ENCODE peak calls at places on chromosomes 2 and 18, in seven cellular contexts. U is keratinocyte, M is GM23248, Z is heart right ventricle, I is RWPE1, K is tibial nerve, Q is ovary. J is an unnamed sample.

GRCh38 chr18:34223893-34224422 is 755 bp downstream of the NOL4 start:
- DNase-seq in Q (no peak), U (no peak), I (no peak), K (no peak), M (peak), Z (no peak), J (no peak)

GRCh38 chr18:62282188-62282629 is 42.9 kb upstream of the TNFRSF11A start:
- DNase-seq in I (peak), Z (no peak), U (peak), M (peak), K (no peak), Q (no peak), J (no peak)

GRCh38 chr18:79982736-79983135 is 5.6 kb downstream of the TXNL4A start:
- DNase-seq in K (no peak), Q (no peak), Z (no peak), M (peak), I (no peak), U (no peak), J (no peak)

GRCh38 chr2:167487728-167488127 is 599.4 kb downstream of the XIRP2 start:
- DNase-seq in Z (no peak), Q (no peak), I (no peak), K (no peak), U (no peak), M (no peak), J (no peak)

GRCh38 chr2:60633615-60634014 is 80.2 kb upstream of the BCL11A start:
- DNase-seq in K (no peak), Q (no peak), M (no peak), U (no peak), Z (no peak), I (no peak), J (no peak)

GRCh38 chr2:185316383-185316782 is 422.2 kb upstream of the FSIP2 start:
- DNase-seq in Z (no peak), M (no peak), Q (no peak), K (no peak), U (no peak), I (no peak), J (no peak)

GRCh38 chr18:45926691-45927090 is 40.4 kb downstream of the EPG5 start:
- DNase-seq in M (no peak), K (no peak), U (no peak), Z (no peak), I (no peak), Q (no peak), J (no peak)

GRCh38 chr18:12811191-12811950 is 72.7 kb downstream of the PTPN2 start:
- DNase-seq in M (peak), I (peak), K (no peak), U (peak), Z (no peak), Q (no peak), J (peak)

GRCh38 chr2:17894005-17894404 is 15.5 kb downstream of the KCNS3 start:
- DNase-seq in M (no peak), U (no peak), K (no peak), Q (no peak), Z (no peak), I (no peak), J (no peak)

GRCh38 chr18:7696846-7697245 is 129.7 kb downstream of the PTPRM start:
- DNase-seq in Q (no peak), K (no peak), I (no peak), M (peak), U (no peak), Z (no peak), J (no peak)

GRCh38 chr2:10901160-10901559 is 10.6 kb upstream of the KCNF1 start:
- DNase-seq in Z (no peak), M (peak), U (peak), Q (no peak), K (no peak), I (peak), J (peak)

GRCh38 chr18:9419956-9420631 is 55.2 kb upstream of the RALBP1 start:
- DNase-seq in Z (no peak), I (no peak), K (no peak), M (peak), Q (no peak), U (no peak), J (no peak)

DNA sequence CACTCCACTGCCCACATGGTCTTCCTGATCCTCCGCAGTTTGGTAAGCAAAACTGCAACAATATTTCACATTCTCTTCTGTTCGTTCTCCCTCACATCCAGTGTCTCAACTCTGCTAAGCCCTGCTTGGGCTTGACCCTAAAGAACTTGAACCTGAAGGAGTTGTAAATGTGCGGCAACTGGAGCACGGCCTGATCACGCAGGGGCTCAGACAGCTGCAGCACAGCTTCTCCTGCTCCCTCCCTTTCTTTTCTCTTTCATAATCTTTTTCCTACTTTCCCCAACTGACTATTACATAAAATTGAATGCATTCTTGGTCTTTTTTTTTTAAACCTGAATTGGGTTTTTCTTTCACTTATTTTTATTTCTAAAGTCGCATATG is 10.2 kb downstream of the CYRIA start:
- DNase-seq in K (no peak), U (no peak), I (no peak), Z (no peak), M (no peak), Q (no peak), J (no peak)
- H3K27ac ChIP-seq in K (no peak), U (no peak), I (no peak), Z (peak), M (no peak), Q (no peak), J (no peak)

DNA sequence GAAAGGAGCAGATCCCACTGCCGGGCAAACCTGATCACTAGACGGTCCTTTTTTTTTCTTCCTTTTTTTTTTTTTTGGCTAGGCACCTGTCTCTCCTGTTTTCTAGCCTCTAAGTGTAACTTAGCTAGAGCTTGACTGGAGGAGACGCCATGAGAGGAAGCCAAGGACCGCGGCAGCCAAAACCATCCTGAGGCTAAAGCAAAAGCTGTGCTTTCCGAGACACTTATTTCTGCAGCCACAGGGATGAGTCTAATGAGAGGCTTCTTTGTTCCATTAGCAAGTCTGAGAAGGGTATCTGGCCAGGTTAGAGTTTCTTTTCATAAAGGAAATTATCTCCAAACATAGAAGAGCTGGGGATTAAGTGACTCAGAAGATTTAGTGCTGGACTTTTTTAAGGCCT is 7.3 kb upstream of the CXCR4 start:
- DNase-seq in Q (no peak), I (no peak), Z (no peak), K (no peak), U (no peak), M (no peak), J (no peak)
- H3K27ac ChIP-seq in Q (no peak), I (no peak), Z (no peak), K (no peak), U (no peak), M (no peak), J (no peak)

DNA sequence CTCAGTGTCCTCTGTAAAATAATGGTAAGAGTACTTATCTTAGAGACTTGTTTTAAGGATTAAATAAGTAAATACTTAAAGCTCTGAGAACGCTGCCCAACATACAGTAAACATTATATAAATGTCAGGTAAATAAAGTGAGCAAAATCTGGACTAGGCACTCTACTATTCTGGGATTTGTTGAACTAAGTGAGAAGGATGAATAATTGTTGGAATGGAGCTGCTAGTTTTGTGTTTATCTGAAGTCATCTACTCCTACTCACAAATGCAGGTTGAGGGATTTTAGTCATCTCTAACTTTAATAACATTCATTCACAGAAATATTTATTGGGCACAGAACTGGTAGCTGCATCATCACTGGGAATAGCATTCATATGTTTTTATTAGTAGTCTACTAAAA is 103.4 kb downstream of the MEIS1 start:
- DNase-seq in M (peak), U (no peak), Q (no peak), Z (no peak), K (no peak), I (no peak), J (no peak)
- H3K27ac ChIP-seq in M (peak), U (no peak), Q (no peak), Z (no peak), K (no peak), I (no peak), J (no peak)

DNA sequence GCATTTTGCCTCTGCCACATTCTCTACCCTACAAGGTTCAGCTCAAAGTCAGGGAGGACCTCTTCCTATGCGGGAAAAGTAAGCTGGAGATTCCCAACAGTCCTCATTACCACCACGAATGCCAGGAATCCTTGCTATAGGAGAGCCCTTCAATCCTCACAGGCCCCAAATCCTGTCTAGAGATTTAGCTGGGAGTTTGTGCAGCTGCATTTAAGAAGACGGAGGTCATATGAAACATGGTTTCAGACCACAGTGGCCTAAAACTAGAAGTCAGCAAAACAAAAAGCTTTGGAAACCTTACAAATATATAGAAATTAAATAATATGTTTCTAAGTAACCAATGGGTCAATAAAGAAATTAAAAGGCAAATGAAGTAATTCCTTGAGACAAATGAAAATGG is 415.3 kb upstream of the SETBP1 start:
- DNase-seq in M (no peak), Q (no peak), U (no peak), Z (no peak), K (no peak), I (no peak), J (no peak)
- H3K27ac ChIP-seq in M (no peak), Q (no peak), U (no peak), Z (no peak), K (no peak), I (no peak), J (no peak)

GRCh38 chr18:36695806-36696205 is 133.0 kb downstream of the TPGS2 start:
- DNase-seq in Z (no peak), K (no peak), M (no peak), I (no peak), U (no peak), Q (no peak), J (no peak)

GRCh38 chr18:36697905-36698304 is 130.9 kb downstream of the TPGS2 start:
- DNase-seq in Z (no peak), M (peak), Q (no peak), U (no peak), I (peak), K (peak), J (peak)

GRCh38 chr18:36702398-36703010 is 126.3 kb downstream of the TPGS2 start:
- DNase-seq in Q (no peak), U (no peak), M (peak), Z (no peak), I (no peak), K (peak), J (no peak)

GRCh38 chr18:36704656-36705055 is 124.1 kb downstream of the TPGS2 start:
- DNase-seq in Q (no peak), Z (no peak), M (no peak), K (no peak), U (no peak), I (no peak), J (no peak)

DNA sequence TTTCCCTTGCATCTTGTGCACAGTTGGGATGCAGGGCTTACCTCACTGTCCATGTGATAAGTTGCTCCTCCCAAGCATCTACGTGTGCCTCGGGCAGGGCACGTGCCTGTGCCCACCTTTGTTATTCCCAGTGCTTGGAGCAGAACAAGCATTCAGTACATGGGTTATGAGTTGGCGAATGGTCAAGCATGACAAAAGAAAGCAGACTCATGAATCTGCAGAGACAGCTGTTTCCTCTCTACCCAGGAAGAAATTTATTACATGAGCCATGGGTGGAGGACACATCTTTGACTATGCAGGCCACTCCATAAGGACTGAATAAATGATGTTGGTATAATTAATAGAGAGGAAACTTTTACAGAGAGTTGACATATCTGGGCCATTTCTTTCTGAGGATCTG is 127.8 kb downstream of the TPGS2 start:
- DNase-seq in M (peak), Q (no peak), U (no peak), K (no peak), I (no peak), Z (no peak), J (no peak)
- H3K27ac ChIP-seq in M (no peak), Q (no peak), U (no peak), K (no peak), I (no peak), Z (no peak), J (no peak)

DNA sequence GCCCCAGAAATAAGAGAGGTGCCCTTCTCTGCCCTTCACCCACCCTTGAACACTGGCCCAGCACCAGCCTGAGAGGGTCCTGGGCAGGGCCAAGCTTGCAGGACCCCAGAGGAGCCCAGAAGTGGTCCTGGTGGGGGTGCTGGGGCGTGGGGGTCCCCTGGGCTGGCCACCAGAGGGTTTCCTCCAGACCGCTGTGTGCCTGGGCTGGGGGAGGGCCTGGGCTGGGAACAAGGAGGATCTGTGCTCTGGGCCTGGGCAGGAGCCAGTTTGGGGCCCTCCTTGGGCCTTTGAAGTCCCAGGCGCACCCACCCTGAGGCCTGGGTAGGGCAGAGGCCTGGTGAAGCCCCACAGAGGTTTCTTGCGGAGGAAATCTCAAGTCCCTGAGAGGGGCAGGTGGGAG is 63.4 kb upstream of the GPC1 start:
- DNase-seq in M (no peak), I (no peak), Z (no peak), Q (no peak), U (no peak), K (no peak), J (no peak)
- H3K27ac ChIP-seq in M (no peak), I (peak), Z (no peak), Q (no peak), U (no peak), K (no peak), J (no peak)

GRCh38 chr2:110748489-110748867 is 16.1 kb downstream of the ACOXL start:
- DNase-seq in M (no peak), Z (no peak), Q (no peak), I (no peak), U (no peak), K (no peak), J (peak)
- H3K27ac ChIP-seq in M (no peak), Z (no peak), Q (no peak), I (no peak), U (no peak), K (no peak), J (no peak)

DNA sequence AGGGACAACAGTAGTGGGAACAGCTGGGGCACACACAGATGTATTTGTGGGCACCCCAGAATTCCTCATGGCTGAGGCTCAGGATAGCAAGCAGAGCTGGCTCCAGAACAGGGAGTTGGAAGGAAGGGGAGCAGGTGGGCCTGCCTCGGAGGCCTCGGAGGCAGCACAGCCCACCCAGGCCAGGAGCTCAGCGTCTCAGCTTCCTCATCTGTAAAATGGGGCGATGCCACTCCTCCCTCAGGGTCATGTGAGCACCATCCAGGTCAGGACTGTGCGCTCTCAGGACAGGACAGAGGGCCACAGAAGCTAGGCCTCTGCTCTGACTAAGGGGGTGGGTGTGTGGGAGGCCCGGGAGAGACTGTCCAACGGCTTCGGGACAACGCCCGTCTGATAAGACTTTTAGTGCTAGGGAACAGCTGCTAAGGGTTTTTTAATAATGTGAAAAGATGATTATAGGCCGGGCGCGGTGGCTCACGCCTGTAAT is 106.2 kb downstream of the HDAC4 start:
- DNase-seq in Z (no peak), I (no peak), Q (peak), M (no peak), K (no peak), U (no peak), J (no peak)
- H3K27ac ChIP-seq in Z (peak), I (no peak), Q (peak), M (no peak), K (no peak), U (no peak), J (no peak)

DNA sequence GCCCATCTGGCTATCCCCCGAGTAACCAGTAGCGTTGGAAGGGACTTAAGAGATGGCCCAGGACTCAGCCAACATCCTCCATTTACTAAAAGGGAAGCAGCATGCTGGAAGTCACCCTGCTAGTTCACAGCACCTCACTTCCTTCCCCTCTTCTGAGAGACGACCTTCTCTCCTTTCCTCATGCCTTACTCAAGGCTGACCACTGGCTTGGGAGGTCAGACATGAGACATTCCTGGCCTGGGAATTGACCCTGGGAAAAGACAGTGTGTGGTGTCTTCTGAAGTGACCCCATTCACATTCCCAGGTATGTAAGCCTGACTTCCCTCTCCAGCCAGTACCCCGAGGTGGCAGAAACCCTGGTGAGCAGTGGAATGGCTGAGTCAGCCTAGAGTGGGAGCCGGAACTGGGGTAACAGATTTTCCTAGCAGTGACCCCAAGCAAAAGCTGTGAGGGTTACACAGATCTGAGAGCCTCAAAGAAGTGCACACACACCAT is 92.4 kb downstream of the PLB1 start:
- DNase-seq in Q (no peak), I (no peak), U (no peak), K (no peak), Z (no peak), M (no peak), J (no peak)
- H3K27ac ChIP-seq in Q (no peak), I (no peak), U (no peak), K (no peak), Z (peak), M (no peak), J (no peak)

GRCh38 chr2:65364054-65364651 is 68.2 kb downstream of the SPRED2 start:
- DNase-seq in K (no peak), U (no peak), Z (no peak), Q (no peak), M (peak), I (no peak), J (no peak)
- H3K27ac ChIP-seq in K (no peak), U (no peak), Z (no peak), Q (no peak), M (no peak), I (no peak), J (no peak)